ENCODE peak calls at places on chromosomes 1 and 21, in four cellular contexts. One of them, this sample, is unnamed.

GRCh38 chr1:48617227-48617626 is 145.2 kb upstream of the SPATA6 start:
- DNase-seq in gastrocnemius medialis: no peak
- DNase-seq in PC-3: no peak
- DNase-seq in SJSA1: no peak
- DNase-seq in this sample: no peak

GRCh38 chr1:178037510-178038253 is 56.2 kb upstream of the RASAL2 start:
- DNase-seq in gastrocnemius medialis: peak; percentile 70
- DNase-seq in PC-3: peak; percentile 72
- DNase-seq in SJSA1: no peak
- DNase-seq in this sample: peak; percentile 95

GRCh38 chr1:206933333-206933945 is 11.7 kb upstream of the FCMR start:
- DNase-seq in gastrocnemius medialis: no peak
- DNase-seq in SJSA1: peak; percentile 17
- DNase-seq in PC-3: peak; percentile 65
- DNase-seq in this sample: peak; percentile 31

GRCh38 chr21:40043423-40043822 is 176.2 kb downstream of the PCP4 start:
- DNase-seq in gastrocnemius medialis: no peak
- DNase-seq in PC-3: no peak
- DNase-seq in SJSA1: no peak
- DNase-seq in this sample: no peak

GRCh38 chr1:214234635-214235025 is 46.3 kb upstream of the SMYD2 start:
- DNase-seq in SJSA1: no peak
- DNase-seq in PC-3: no peak
- DNase-seq in gastrocnemius medialis: no peak
- DNase-seq in this sample: no peak

GRCh38 chr21:38544681-38545080 is 46.4 kb upstream of the ERG start:
- DNase-seq in SJSA1: no peak
- DNase-seq in gastrocnemius medialis: no peak
- DNase-seq in PC-3: peak; percentile 47
- DNase-seq in this sample: no peak

GRCh38 chr21:42829417-42829816 is 49.9 kb downstream of the WDR4 start:
- DNase-seq in SJSA1: no peak
- DNase-seq in gastrocnemius medialis: no peak
- DNase-seq in PC-3: no peak
- DNase-seq in this sample: no peak

GRCh38 chr1:161080391-161081150 is 8.8 kb downstream of the NECTIN4 start:
- DNase-seq in PC-3: no peak
- DNase-seq in gastrocnemius medialis: no peak
- DNase-seq in SJSA1: no peak
- DNase-seq in this sample: no peak

GRCh38 chr1:30384286-30385245 is 338.8 kb downstream of the MATN1 start:
- DNase-seq in SJSA1: no peak
- DNase-seq in gastrocnemius medialis: no peak
- DNase-seq in PC-3: no peak
- DNase-seq in this sample: no peak

GRCh38 chr1:209416009-209416408 is 167.5 kb upstream of the CAMK1G start:
- DNase-seq in PC-3: peak; percentile 84
- DNase-seq in gastrocnemius medialis: no peak
- DNase-seq in SJSA1: no peak
- DNase-seq in this sample: no peak

GRCh38 chr1:181451661-181452060 is 31.7 kb upstream of the CACNA1E start:
- DNase-seq in PC-3: no peak
- DNase-seq in gastrocnemius medialis: no peak
- DNase-seq in SJSA1: no peak
- DNase-seq in this sample: no peak

GRCh38 chr1:94608852-94609570 is 67.5 kb upstream of the F3 start:
- DNase-seq in gastrocnemius medialis: no peak
- DNase-seq in PC-3: no peak
- DNase-seq in SJSA1: peak; percentile 94
- DNase-seq in this sample: no peak

GRCh38 chr21:17466166-17466565 is 46.7 kb upstream of the CXADR start:
- DNase-seq in gastrocnemius medialis: no peak
- DNase-seq in SJSA1: no peak
- DNase-seq in PC-3: peak; percentile 36
- DNase-seq in this sample: no peak

GRCh38 chr21:42440187-42440792 is 36.6 kb downstream of the UBASH3A start:
- DNase-seq in SJSA1: no peak
- DNase-seq in PC-3: no peak
- DNase-seq in gastrocnemius medialis: no peak
- DNase-seq in this sample: no peak

GRCh38 chr21:40886931-40887330 is 40.0 kb upstream of the DSCAM start:
- DNase-seq in gastrocnemius medialis: no peak
- DNase-seq in PC-3: no peak
- DNase-seq in SJSA1: no peak
- DNase-seq in this sample: no peak

GRCh38 chr1:159000627-159001026 is 9.1 kb upstream of the IFI16 start:
- DNase-seq in PC-3: peak; percentile 86
- DNase-seq in gastrocnemius medialis: peak; percentile 67
- DNase-seq in SJSA1: peak; percentile 78
- DNase-seq in this sample: peak; percentile 90

GRCh38 chr1:218284377-218284916 is 646 bp upstream of the RRP15 start:
- DNase-seq in PC-3: peak; percentile 61
- DNase-seq in SJSA1: no peak
- DNase-seq in gastrocnemius medialis: no peak
- DNase-seq in this sample: no peak

GRCh38 chr1:39061951-39062350 is 35.8 kb downstream of the NDUFS5 start:
- DNase-seq in PC-3: peak; percentile 45
- DNase-seq in gastrocnemius medialis: no peak
- DNase-seq in SJSA1: no peak
- DNase-seq in this sample: no peak

GRCh38 chr1:83822206-83822605 is 176.7 kb downstream of the TTLL7 start:
- DNase-seq in SJSA1: no peak
- DNase-seq in PC-3: no peak
- DNase-seq in gastrocnemius medialis: no peak
- DNase-seq in this sample: no peak

GRCh38 chr1:198681831-198682756 is 43.3 kb downstream of the PTPRC start:
- DNase-seq in SJSA1: peak; percentile 71
- DNase-seq in gastrocnemius medialis: peak; percentile 15
- DNase-seq in PC-3: peak; percentile 91
- DNase-seq in this sample: no peak

GRCh38 chr1:36327421-36328087 is 4.1 kb upstream of the EVA1B start:
- DNase-seq in SJSA1: peak; percentile 27
- DNase-seq in gastrocnemius medialis: no peak
- DNase-seq in PC-3: peak; percentile 54
- DNase-seq in this sample: no peak

GRCh38 chr1:154765970-154766369 is 104.1 kb downstream of the KCNN3 start:
- DNase-seq in SJSA1: no peak
- DNase-seq in PC-3: peak; percentile 66
- DNase-seq in gastrocnemius medialis: no peak
- DNase-seq in this sample: no peak

GRCh38 chr1:212368073-212368484 is 46.6 kb downstream of the PACC1 start:
- DNase-seq in SJSA1: peak; percentile 55
- DNase-seq in PC-3: peak; percentile 94
- DNase-seq in gastrocnemius medialis: no peak
- DNase-seq in this sample: peak; percentile 58

GRCh38 chr1:116151739-116152576 is 40.8 kb downstream of the MAB21L3 start:
- DNase-seq in gastrocnemius medialis: no peak
- DNase-seq in PC-3: peak; percentile 84
- DNase-seq in SJSA1: peak; percentile 70
- DNase-seq in this sample: peak; percentile 70

GRCh38 chr1:24392982-24393645 is 20.5 kb downstream of the STPG1 start:
- DNase-seq in SJSA1: no peak
- DNase-seq in gastrocnemius medialis: no peak
- DNase-seq in PC-3: no peak
- DNase-seq in this sample: no peak

GRCh38 chr1:3518256-3518655 is 63.8 kb downstream of the ARHGEF16 start:
- DNase-seq in gastrocnemius medialis: no peak
- DNase-seq in SJSA1: no peak
- DNase-seq in PC-3: peak; percentile 46
- DNase-seq in this sample: no peak

GRCh38 chr1:41774486-41774990 is 144.2 kb downstream of the HIVEP3 start:
- DNase-seq in PC-3: no peak
- DNase-seq in gastrocnemius medialis: no peak
- DNase-seq in SJSA1: no peak
- DNase-seq in this sample: no peak

GRCh38 chr1:26882696-26883095 is 7.4 kb downstream of the GPN2 start:
- DNase-seq in PC-3: no peak
- DNase-seq in SJSA1: no peak
- DNase-seq in gastrocnemius medialis: no peak
- DNase-seq in this sample: no peak

GRCh38 chr1:26890467-26890796 is 349 bp upstream of the GPN2 start:
- DNase-seq in PC-3: no peak
- DNase-seq in gastrocnemius medialis: no peak
- DNase-seq in SJSA1: no peak
- DNase-seq in this sample: no peak

GRCh38 chr1:26889580-26890466 is at the start of gene GPN2:
- DNase-seq in SJSA1: peak; percentile 78
- DNase-seq in PC-3: peak; percentile 72
- DNase-seq in gastrocnemius medialis: peak; percentile 47
- DNase-seq in this sample: peak; percentile 80

DNA sequence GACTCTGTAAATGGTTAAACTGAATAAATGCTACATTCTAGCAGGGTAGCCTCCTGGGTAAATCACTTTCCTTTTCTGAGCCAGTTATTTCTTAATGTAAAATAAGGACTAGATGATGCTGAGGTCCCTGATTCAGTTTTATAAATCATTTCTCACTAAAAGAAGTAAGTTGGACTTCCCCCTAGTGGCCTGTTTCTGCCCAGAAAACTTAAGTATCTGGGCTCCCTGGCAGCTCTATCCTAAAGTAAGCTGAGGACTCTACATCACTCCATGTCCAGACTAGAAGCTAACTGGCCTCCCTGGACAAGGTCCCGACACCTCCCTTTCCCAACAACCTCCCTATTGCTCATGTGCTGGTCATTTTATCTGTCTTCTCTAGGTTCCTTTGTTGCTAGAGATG is 3.0 kb downstream of the GPN2 start:
- DNase-seq in SJSA1: peak; percentile 21
- DNase-seq in gastrocnemius medialis: no peak
- DNase-seq in PC-3: peak; percentile 66
- DNase-seq in this sample: no peak
- H3K36me3 ChIP-seq in SJSA1: peaks cover 92% of the 10 kb centered on the region
- H3K36me3 ChIP-seq in gastrocnemius medialis: peaks cover 73% of the 10 kb centered on the region
- H3K36me3 ChIP-seq in PC-3: peaks cover 42% of the 10 kb centered on the region
- H3K36me3 ChIP-seq in this sample: peaks cover 85% of the 10 kb centered on the region

DNA sequence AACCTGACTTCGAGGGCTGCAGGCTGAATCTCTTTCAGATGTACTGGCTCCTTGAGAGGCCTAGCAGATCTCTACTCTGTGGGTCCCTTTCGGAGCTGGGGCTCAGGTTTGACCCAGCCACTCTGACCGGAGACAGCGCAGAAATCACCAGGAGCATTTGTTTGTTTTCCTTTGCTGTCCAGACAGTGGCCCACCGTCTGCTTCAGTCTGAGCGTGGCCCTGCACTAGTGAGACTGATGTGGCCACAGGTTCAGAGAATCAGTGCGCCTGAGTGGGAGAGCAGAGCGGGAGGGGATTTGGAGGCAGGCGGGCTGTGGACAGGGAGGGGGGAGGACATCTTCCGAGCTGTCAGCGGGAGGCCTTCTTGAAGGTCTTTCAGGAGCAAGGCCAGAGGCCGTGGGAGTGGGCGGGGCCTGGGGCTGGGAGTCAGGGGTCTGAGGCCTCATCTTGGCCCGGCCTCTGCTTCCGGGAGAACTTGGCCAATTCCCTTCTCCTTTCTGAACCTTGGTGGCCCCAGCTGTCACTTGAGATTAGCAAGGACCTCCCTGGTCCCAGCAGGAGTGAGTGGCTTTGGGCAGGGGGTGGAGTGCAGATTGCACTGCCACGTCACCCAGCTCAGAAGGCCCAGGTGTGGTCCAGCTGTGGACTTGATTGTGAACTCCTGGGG is 8.1 kb downstream of the TNFRSF1B start:
- DNase-seq in SJSA1: no peak
- DNase-seq in gastrocnemius medialis: peak; percentile 39
- DNase-seq in PC-3: no peak
- DNase-seq in this sample: peak; percentile 86
- H3K4me1 ChIP-seq in SJSA1: peaks cover 16% of the 10 kb centered on the region
- H3K4me1 ChIP-seq in gastrocnemius medialis: peaks cover 20% of the 10 kb centered on the region
- H3K4me1 ChIP-seq in PC-3: peaks cover 3% of the 10 kb centered on the region
- H3K4me1 ChIP-seq in this sample: peaks cover 99% of the 10 kb centered on the region

GRCh38 chr1:17616731-17617279 is 77.3 kb downstream of the ARHGEF10L start:
- DNase-seq in gastrocnemius medialis: no peak
- DNase-seq in PC-3: no peak
- DNase-seq in SJSA1: no peak
- DNase-seq in this sample: no peak

GRCh38 chr1:17615959-17616358 is 76.5 kb downstream of the ARHGEF10L start:
- DNase-seq in SJSA1: no peak
- DNase-seq in PC-3: no peak
- DNase-seq in gastrocnemius medialis: no peak
- DNase-seq in this sample: no peak

GRCh38 chr1:17612831-17613230 is 73.3 kb downstream of the ARHGEF10L start:
- DNase-seq in SJSA1: no peak
- DNase-seq in PC-3: no peak
- DNase-seq in gastrocnemius medialis: no peak
- DNase-seq in this sample: no peak

GRCh38 chr1:17617787-17618557 is 78.5 kb downstream of the ARHGEF10L start:
- DNase-seq in gastrocnemius medialis: peak; percentile 76
- DNase-seq in PC-3: peak; percentile 23
- DNase-seq in SJSA1: no peak
- DNase-seq in this sample: peak; percentile 81

DNA sequence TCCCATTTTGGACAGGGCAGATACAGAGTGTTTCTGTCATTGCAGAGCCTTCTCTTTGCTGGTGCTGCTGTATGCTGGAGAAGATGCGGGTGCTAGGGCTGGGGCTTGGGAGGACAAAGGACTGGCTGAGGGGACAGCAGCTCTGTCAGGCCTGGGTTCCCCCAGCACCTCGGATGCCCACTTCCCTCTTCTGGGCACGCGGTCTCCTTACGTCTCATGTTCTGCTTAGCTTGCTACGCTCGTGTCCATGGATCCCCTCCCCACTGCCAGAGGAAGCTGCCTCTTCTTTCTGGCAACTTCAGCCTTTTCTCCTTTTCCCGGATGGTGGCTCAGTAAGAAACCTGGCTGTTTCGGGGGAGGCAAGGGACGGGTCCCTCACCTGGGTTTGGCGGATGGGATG is 75.7 kb downstream of the ARHGEF10L start:
- DNase-seq in SJSA1: no peak
- DNase-seq in gastrocnemius medialis: no peak
- DNase-seq in PC-3: no peak
- DNase-seq in this sample: no peak
- H3K36me3 ChIP-seq in SJSA1: peaks cover 5% of the 10 kb centered on the region
- H3K36me3 ChIP-seq in gastrocnemius medialis: no peaks in the 10 kb centered on the region
- H3K36me3 ChIP-seq in PC-3: no peaks in the 10 kb centered on the region
- H3K36me3 ChIP-seq in this sample: no peaks in the 10 kb centered on the region

GRCh38 chr21:37458669-37459276 is 92.2 kb downstream of the DYRK1A start:
- DNase-seq in gastrocnemius medialis: no peak
- DNase-seq in SJSA1: no peak
- DNase-seq in PC-3: peak; percentile 25
- DNase-seq in this sample: no peak

GRCh38 chr21:37461494-37461893 is 94.9 kb downstream of the DYRK1A start:
- DNase-seq in SJSA1: no peak
- DNase-seq in gastrocnemius medialis: no peak
- DNase-seq in PC-3: no peak
- DNase-seq in this sample: no peak

GRCh38 chr21:37460196-37460595 is 93.6 kb downstream of the DYRK1A start:
- DNase-seq in PC-3: no peak
- DNase-seq in gastrocnemius medialis: no peak
- DNase-seq in SJSA1: no peak
- DNase-seq in this sample: no peak

GRCh38 chr21:37462087-37462861 is 95.7 kb downstream of the DYRK1A start:
- DNase-seq in PC-3: no peak
- DNase-seq in SJSA1: no peak
- DNase-seq in gastrocnemius medialis: no peak
- DNase-seq in this sample: no peak

GRCh38 chr21:37459575-37459974 is 93.0 kb downstream of the DYRK1A start:
- DNase-seq in gastrocnemius medialis: no peak
- DNase-seq in SJSA1: peak; percentile 63
- DNase-seq in PC-3: peak; percentile 28
- DNase-seq in this sample: no peak
- H3K4me1 ChIP-seq in gastrocnemius medialis: peaks cover 99% of the 10 kb centered on the region
- H3K4me1 ChIP-seq in SJSA1: peaks cover 55% of the 10 kb centered on the region
- H3K4me1 ChIP-seq in PC-3: peaks cover 28% of the 10 kb centered on the region
- H3K4me1 ChIP-seq in this sample: peaks cover 88% of the 10 kb centered on the region

GRCh38 chr1:228283476-228284147 is 75.8 kb downstream of the OBSCN start:
- DNase-seq in PC-3: no peak
- DNase-seq in gastrocnemius medialis: no peak
- DNase-seq in SJSA1: no peak
- DNase-seq in this sample: peak; percentile 7
- H3K36me3 ChIP-seq in PC-3: peaks cover 3% of the 10 kb centered on the region
- H3K36me3 ChIP-seq in gastrocnemius medialis: peaks cover 97% of the 10 kb centered on the region
- H3K36me3 ChIP-seq in SJSA1: no peaks in the 10 kb centered on the region
- H3K36me3 ChIP-seq in this sample: peaks cover 31% of the 10 kb centered on the region

This sample was measured in heart right ventricle.